ENCODE peak calls at places on chromosome 22, in five cellular contexts. A is stomach, I is H1, G is K562, T is HepG2. K is an unnamed sample.

GRCh38 chr22:27436591-27436990 is 365.0 kb downstream of the MN1 start:
- DNase-seq in A (no peak), I (no peak), G (no peak), T (no peak), K (no peak)

GRCh38 chr22:23243006-23243573 is 62.8 kb downstream of the BCR start:
- DNase-seq in A (no peak), I (peak), G (peak), T (no peak), K (no peak)

GRCh38 chr22:19679476-19680099 is 34.7 kb upstream of the SEPTIN5 start:
- DNase-seq in A (peak), I (no peak), G (peak), T (no peak), K (no peak)

GRCh38 chr22:35150163-35151107 is 84.5 kb downstream of the ISX start:
- DNase-seq in A (peak), I (peak), G (peak), T (peak), K (no peak)

GRCh38 chr22:43110927-43111623 is 525 bp downstream of the BIK start:
- DNase-seq in A (peak), I (no peak), G (peak), T (no peak), K (no peak)

GRCh38 chr22:50730013-50730891 is 7.8 kb upstream of the ACR start:
- DNase-seq in A (no peak), I (no peak), G (no peak), T (no peak), K (no peak)

GRCh38 chr22:49827307-49827852 is 293 bp downstream of the BRD1 start:
- DNase-seq in A (no peak), I (no peak), G (peak), T (no peak), K (no peak)

GRCh38 chr22:18966748-18967147 is 30.7 kb upstream of the PRODH start:
- DNase-seq in A (no peak), I (no peak), G (no peak), T (no peak), K (no peak)

GRCh38 chr22:48944433-48944755 is 883.3 kb downstream of the BRD1 start:
- DNase-seq in A (peak), I (no peak), G (no peak), T (no peak), K (no peak)

GRCh38 chr22:27226666-27227065 is 569.3 kb downstream of the MIAT start:
- DNase-seq in A (no peak), I (no peak), G (no peak), T (no peak), K (no peak)

GRCh38 chr22:33699176-33699575 is 221.1 kb downstream of the LARGE1 start:
- DNase-seq in A (no peak), I (no peak), G (no peak), T (no peak), K (no peak)

GRCh38 chr22:17418890-17419324 is 49.6 kb downstream of the CECR2 start:
- DNase-seq in A (no peak), I (no peak), G (no peak), T (no peak), K (no peak)

GRCh38 chr22:49983148-49984042 is 22.8 kb downstream of the PIM3 start:
- DNase-seq in A (no peak), I (no peak), G (no peak), T (no peak), K (no peak)

GRCh38 chr22:37279469-37279868 is 2.8 kb upstream of the CYTH4 start:
- DNase-seq in A (no peak), I (no peak), G (no peak), T (no peak), K (no peak)

GRCh38 chr22:37739000-37739399 is 42.2 kb downstream of the TRIOBP start:
- DNase-seq in A (no peak), I (no peak), G (no peak), T (no peak), K (peak)

GRCh38 chr22:17866127-17866526 is 91.9 kb upstream of the BID start:
- DNase-seq in A (no peak), I (no peak), G (no peak), T (no peak), K (no peak)

GRCh38 chr22:27480487-27480886 is 321.1 kb downstream of the MN1 start:
- DNase-seq in A (no peak), I (no peak), G (no peak), T (peak), K (no peak)

GRCh38 chr22:36037102-36037758 is 8.6 kb upstream of the RBFOX2 start:
- DNase-seq in A (no peak), I (no peak), G (no peak), T (no peak), K (no peak)

GRCh38 chr22:50473855-50474671 is 772 bp downstream of the SBF1 start:
- DNase-seq in A (peak), I (no peak), G (peak), T (no peak), K (no peak)

GRCh38 chr22:17570851-17571631 is 7.7 kb downstream of the SLC25A18 start:
- DNase-seq in A (peak), I (no peak), G (no peak), T (no peak), K (peak)

GRCh38 chr22:50247748-50248147 is 2.9 kb upstream of the TUBGCP6 start:
- DNase-seq in A (peak), I (no peak), G (no peak), T (no peak), K (no peak)

GRCh38 chr22:38212442-38212841 is 10.6 kb downstream of the MAFF start:
- DNase-seq in A (no peak), I (no peak), G (no peak), T (no peak), K (no peak)

GRCh38 chr22:43592470-43592869 is 180.7 kb downstream of the MPPED1 start:
- DNase-seq in A (no peak), I (no peak), G (no peak), T (no peak), K (peak)

GRCh38 chr22:50691521-50691920 is 18.9 kb downstream of the SHANK3 start:
- DNase-seq in A (no peak), I (no peak), G (no peak), T (peak), K (no peak)

GRCh38 chr22:23565288-23565941 is 14.7 kb downstream of the IGLL1 start:
- DNase-seq in A (no peak), I (no peak), G (no peak), T (no peak), K (no peak)

GRCh38 chr22:17575151-17575550 is 11.9 kb downstream of the SLC25A18 start:
- DNase-seq in A (no peak), I (no peak), G (no peak), T (no peak), K (no peak)

GRCh38 chr22:34236527-34236926 is 316.3 kb upstream of the LARGE1 start:
- DNase-seq in A (no peak), I (no peak), G (no peak), T (no peak), K (no peak)

GRCh38 chr22:43013355-43014061 is 1.4 kb downstream of the PACSIN2 start:
- DNase-seq in A (no peak), I (no peak), G (no peak), T (peak), K (no peak)

GRCh38 chr22:41498322-41498721 is 29.4 kb downstream of the ACO2 start:
- DNase-seq in A (no peak), I (no peak), G (no peak), T (no peak), K (no peak)

GRCh38 chr22:36036167-36036624 is 7.6 kb upstream of the RBFOX2 start:
- DNase-seq in A (no peak), I (no peak), G (no peak), T (no peak), K (no peak)

GRCh38 chr22:27718186-27719032 is 83.1 kb downstream of the MN1 start:
- DNase-seq in A (peak), I (no peak), G (peak), T (peak), K (peak)

GRCh38 chr22:19957445-19957844 is 15.8 kb upstream of the TXNRD2 start:
- DNase-seq in A (no peak), I (no peak), G (no peak), T (no peak), K (no peak)

DNA sequence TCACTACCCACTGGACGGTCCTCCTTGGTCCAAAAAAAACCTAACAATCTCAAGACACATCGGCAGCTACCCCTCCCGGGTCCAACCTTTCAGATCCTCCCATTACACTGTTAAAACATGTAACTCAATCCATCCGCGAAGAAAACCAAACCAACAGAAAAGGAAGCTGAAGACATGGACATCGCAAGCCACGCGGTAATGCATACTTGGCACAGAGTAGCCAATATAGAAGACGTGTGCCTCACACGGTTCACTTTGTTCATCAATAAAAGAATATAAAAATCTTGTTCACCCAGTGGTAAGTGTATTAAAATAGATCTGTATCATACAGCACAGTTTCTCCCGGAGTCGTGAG is 128.6 kb downstream of the PHF21B start:
- DNase-seq in A (no peak), I (no peak), G (no peak), T (no peak), K (no peak)
- TF ChIP-seq EP300 in A (no peak), I (no peak), G (no peak), T (no peak), K (no peak)

DNA sequence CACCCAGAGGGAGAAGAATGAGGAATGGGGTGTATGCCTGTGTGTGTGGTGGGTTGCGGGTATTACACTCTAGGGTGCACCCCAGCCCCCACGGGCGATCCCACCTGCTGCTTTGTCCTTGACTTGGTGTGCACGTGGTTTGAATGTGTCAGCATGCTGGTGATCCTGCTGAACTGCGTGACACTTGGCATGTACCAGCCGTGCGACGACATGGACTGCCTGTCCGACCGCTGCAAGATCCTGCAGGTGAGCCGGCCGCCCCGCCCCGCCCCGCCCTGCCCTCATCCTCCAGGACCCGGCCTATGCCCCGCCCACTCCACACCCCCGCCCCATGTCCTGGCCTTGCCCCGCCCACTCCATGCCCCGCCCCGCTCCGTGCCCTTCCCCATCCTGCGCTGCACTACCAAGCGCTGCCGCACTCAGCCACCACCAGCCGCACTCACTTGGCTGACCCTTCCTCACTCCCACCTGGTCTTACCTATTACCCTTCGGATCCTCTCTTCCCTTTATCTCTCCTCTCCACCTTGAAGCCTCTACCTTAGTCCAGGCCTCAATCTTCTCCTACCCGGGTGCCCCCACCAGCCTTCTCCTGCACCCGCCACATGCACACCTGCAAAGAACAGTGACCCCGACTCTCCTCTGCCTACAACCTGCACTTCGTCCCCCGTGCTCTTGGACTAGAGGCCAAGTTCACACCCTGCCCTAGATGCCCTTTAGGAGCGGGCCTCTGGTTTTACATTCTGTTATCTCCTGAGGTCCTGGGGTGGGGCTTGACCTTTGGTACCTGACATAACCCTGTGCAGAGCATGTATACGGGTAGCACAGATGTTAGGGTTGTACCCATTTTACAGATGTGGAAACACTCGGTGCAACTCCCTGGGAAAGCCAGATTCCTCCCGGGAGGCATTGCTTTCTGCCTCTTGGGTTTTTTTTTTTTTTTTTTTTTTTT is 27.7 kb downstream of the CACNA1I start:
- DNase-seq in A (peak), I (peak), G (peak), T (no peak), K (no peak)
- TF ChIP-seq POLR2AphosphoS5 in A (no peak), I (no peak), G (no peak), T (no peak), K (no peak)

GRCh38 chr22:29883045-29883830 is at the start of gene MTMR3:
- DNase-seq in A (peak), I (peak), G (peak), T (peak), K (peak)
- TF ChIP-seq EP300 in A (no peak), I (no peak), G (peak), T (no peak), K (no peak)

DNA sequence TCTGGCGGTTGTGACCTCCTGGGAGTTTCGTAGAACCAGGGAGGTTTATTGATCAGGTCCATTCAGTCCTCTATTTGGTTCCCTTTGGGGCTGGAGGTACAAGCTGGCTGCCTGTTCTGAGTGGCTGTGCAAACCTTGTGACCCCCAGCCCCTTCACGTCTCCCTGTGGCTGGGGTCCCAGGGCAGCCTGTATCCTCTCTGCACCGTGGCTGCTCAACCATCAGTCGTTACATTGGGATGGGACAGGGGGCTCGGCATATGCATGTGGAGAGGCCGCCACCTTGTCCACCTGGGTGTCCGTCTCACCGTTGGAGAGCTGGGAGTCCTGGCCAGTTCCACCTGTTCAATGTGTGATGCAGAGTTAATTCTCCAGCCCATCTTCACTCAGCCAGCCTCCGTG is 195.7 kb downstream of the TBC1D22A start:
- DNase-seq in A (no peak), I (no peak), G (no peak), T (no peak), K (no peak)
- TF ChIP-seq POLR2AphosphoS5 in A (no peak), I (no peak), G (no peak), T (no peak), K (no peak)

GRCh38 chr22:30192427-30192826 is 54.1 kb downstream of the LIF start:
- DNase-seq in A (no peak), I (no peak), G (no peak), T (no peak), K (no peak)
- TF ChIP-seq EP300 in A (no peak), I (no peak), G (no peak), T (no peak), K (no peak)

GRCh38 chr22:46688949-46689348 is 49.1 kb downstream of the CERK start:
- DNase-seq in A (peak), I (no peak), G (no peak), T (no peak), K (no peak)

GRCh38 chr22:46687460-46687859 is 50.6 kb downstream of the CERK start:
- DNase-seq in A (no peak), I (no peak), G (no peak), T (no peak), K (no peak)

GRCh38 chr22:46684706-46685105 is 53.3 kb downstream of the CERK start:
- DNase-seq in A (peak), I (no peak), G (no peak), T (no peak), K (no peak)

GRCh38 chr22:46687045-46687444 is 51.0 kb downstream of the CERK start:
- DNase-seq in A (no peak), I (no peak), G (no peak), T (no peak), K (no peak)

DNA sequence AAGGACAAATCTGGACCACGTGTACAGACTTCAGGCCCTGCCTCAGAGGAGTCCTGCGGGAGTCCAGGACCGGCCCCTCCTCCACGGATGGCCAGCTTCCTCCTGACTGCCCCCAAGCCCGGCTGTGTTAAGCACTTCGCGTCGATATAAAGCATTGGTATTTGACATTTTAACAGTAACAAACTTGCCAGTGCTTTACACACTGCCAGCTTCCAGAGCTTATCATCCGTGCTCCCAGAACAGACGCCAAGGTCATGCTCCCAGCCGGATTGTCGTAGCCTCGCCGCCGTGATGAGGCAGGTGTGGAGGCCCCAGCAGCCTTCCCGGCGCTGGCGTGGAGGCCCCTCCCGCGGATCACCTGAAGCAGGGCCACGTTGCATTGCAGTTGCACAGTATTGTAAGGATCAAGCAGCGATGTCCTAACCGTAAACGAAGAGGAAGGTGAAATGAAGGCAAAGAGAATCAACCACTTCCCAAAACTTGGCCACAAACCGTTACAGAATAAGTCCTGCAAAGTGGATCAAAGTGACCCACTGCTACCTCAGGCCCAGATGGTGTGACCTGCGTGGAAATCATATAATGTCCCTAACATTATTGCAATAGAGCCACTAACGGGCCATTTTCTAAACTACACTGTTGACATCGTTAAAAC is 51.7 kb downstream of the CERK start:
- DNase-seq in A (peak), I (no peak), G (no peak), T (no peak), K (no peak)
- TF ChIP-seq POLR2AphosphoS5 in A (peak), I (no peak), G (no peak), T (no peak), K (no peak)

DNA sequence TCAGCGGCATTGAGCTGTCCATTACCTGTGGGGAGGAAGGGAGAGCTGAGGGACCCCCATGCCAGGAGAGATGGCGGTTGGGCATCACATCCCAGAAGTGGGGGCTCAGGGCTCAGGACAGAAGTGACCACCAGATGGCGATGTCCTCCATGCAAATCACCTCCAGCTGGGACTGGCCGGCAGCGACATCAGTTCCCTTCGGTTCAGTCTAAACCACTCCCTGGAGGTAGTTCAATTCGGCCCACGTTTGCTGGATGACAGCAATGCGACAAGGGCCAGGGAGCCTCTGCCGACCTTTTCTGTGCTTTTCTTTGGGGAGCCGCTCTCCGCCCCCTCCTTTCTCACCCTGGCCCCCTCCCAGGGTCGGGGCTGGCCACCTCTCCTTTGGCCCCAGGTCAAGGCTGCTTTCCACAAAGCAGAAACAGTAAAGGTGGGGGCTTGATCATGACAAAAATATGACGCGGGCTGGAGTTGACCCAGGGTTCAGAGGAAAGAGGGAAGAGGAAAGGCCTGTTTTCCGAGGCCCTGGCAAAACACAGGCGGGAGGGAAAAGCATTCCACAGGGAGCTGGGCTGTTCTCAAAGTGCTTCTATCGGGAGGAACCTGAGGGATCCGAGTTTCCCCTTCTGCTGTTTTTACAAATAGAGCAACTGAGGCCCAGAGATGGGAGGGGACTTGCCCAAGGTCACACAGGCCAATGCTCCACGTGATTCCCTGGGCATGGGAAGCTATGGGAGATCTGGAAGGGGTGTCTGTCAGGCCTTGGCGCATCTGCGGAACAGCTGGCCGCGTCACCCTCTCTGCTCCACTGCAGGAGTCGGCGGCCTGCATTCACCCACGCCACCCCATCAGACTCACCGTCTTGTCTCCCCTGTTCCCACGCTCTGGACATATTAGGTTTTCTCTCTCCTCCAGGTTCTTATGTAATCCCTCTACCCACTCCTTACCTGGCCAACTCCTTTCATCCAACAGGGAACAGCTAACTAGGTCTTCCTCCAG is 54.7 kb downstream of the FBXO7 start:
- DNase-seq in A (peak), I (peak), G (peak), T (peak), K (peak)
- TF ChIP-seq EP300 in A (no peak), I (no peak), G (no peak), T (peak), K (no peak)

GRCh38 chr22:24819941-24820461 is 14.0 kb downstream of the SGSM1 start:
- DNase-seq in A (peak), I (no peak), G (no peak), T (no peak), K (no peak)
- TF ChIP-seq POLR2AphosphoS5 in A (no peak), I (no peak), G (no peak), T (no peak), K (no peak)